ENCODE peak calls at places on chromosomes 11 and 22, in ten cellular contexts. N, B, H, J, Z, R, V, U, Q and F are unnamed samples.

GRCh38 chr22:20118572-20119020 is 1.6 kb upstream of the TRMT2A start:
- DNase-seq in N (no peak), B (no peak), H (no peak), J (no peak), Z (no peak), R (no peak), V (no peak), U (no peak), Q (no peak), F (no peak)

GRCh38 chr11:112961751-112962747 is 829 bp downstream of the NCAM1 start:
- DNase-seq in N (peak; percentile 29), B (no peak), H (peak; percentile 44), J (no peak), Z (no peak), R (peak; percentile 58), V (peak; percentile 21), U (no peak), Q (peak; percentile 69), F (no peak)

GRCh38 chr11:15178214-15178613 is 63.5 kb downstream of the INSC start:
- DNase-seq in N (no peak), B (no peak), H (no peak), J (no peak), Z (no peak), R (no peak), V (no peak), U (no peak), Q (no peak), F (no peak)

GRCh38 chr11:47441421-47441820 is 7.5 kb downstream of the RAPSN start:
- DNase-seq in N (no peak), B (no peak), H (no peak), J (no peak), Z (no peak), R (no peak), V (no peak), U (no peak), Q (no peak), F (no peak)

GRCh38 chr22:47325249-47325648 is 562.8 kb downstream of the TBC1D22A start:
- DNase-seq in N (no peak), B (no peak), H (no peak), J (no peak), Z (no peak), R (no peak), V (no peak), U (no peak), Q (no peak), F (no peak)

GRCh38 chr11:70667767-70668166 is 269.4 kb downstream of the CTTN start:
- DNase-seq in N (no peak), B (no peak), H (no peak), J (no peak), Z (no peak), R (no peak), V (no peak), U (no peak), Q (no peak), F (no peak)

GRCh38 chr11:8865304-8865703 is 45.7 kb upstream of the AKIP1 start:
- DNase-seq in N (no peak), B (no peak), H (no peak), J (no peak), Z (no peak), R (no peak), V (no peak), U (no peak), Q (no peak), F (no peak)

GRCh38 chr11:104134760-104135159 is 29.2 kb downstream of the PDGFD start:
- DNase-seq in N (no peak), B (no peak), H (no peak), J (no peak), Z (no peak), R (no peak), V (peak; percentile 34), U (no peak), Q (no peak), F (no peak)

GRCh38 chr22:35648066-35649025 is at the start of gene APOL6:
- DNase-seq in N (no peak), B (peak; percentile 55), H (peak; percentile 12), J (peak; percentile 59), Z (peak; percentile 75), R (no peak), V (peak; percentile 95), U (no peak), Q (peak; percentile 56), F (peak; percentile 38)

GRCh38 chr11:48263416-48263911 is at the start of gene OR4X1:
- DNase-seq in N (no peak), B (no peak), H (no peak), J (no peak), Z (no peak), R (no peak), V (no peak), U (no peak), Q (no peak), F (no peak)

GRCh38 chr11:82405392-82405791 is 328.3 kb downstream of the FAM181B start:
- DNase-seq in N (no peak), B (no peak), H (no peak), J (no peak), Z (no peak), R (no peak), V (no peak), U (no peak), Q (no peak), F (no peak)

GRCh38 chr11:125300791-125301218 is 136.3 kb downstream of the PKNOX2 start:
- DNase-seq in N (no peak), B (no peak), H (no peak), J (no peak), Z (no peak), R (no peak), V (peak; percentile 73), U (no peak), Q (no peak), F (no peak)

GRCh38 chr22:44971651-44972362 is 38.0 kb downstream of the PHF21B start:
- DNase-seq in N (no peak), B (no peak), H (no peak), J (no peak), Z (no peak), R (no peak), V (no peak), U (no peak), Q (no peak), F (no peak)

GRCh38 chr11:85825590-85825989 is 14.6 kb upstream of the SYTL2 start:
- DNase-seq in N (no peak), B (no peak), H (no peak), J (no peak), Z (no peak), R (no peak), V (no peak), U (no peak), Q (no peak), F (no peak)

GRCh38 chr11:1502168-1502955 is 15.8 kb upstream of the MOB2 start:
- DNase-seq in N (no peak), B (no peak), H (no peak), J (no peak), Z (no peak), R (no peak), V (no peak), U (no peak), Q (no peak), F (no peak)

GRCh38 chr11:7004482-7004881 is 15.7 kb downstream of the ZNF214 start:
- DNase-seq in N (no peak), B (no peak), H (no peak), J (no peak), Z (no peak), R (no peak), V (peak; percentile 64), U (no peak), Q (no peak), F (no peak)

GRCh38 chr11:69967484-69967883 is 110.6 kb upstream of the ANO1 start:
- DNase-seq in N (no peak), B (no peak), H (no peak), J (no peak), Z (no peak), R (no peak), V (no peak), U (no peak), Q (no peak), F (no peak)

GRCh38 chr11:111510311-111510710 is 1.9 kb downstream of the BTG4 start:
- DNase-seq in N (no peak), B (no peak), H (no peak), J (no peak), Z (no peak), R (no peak), V (no peak), U (no peak), Q (no peak), F (no peak)